ENCODE peak calls at places on chromosomes 5 and 9, in six cellular contexts. A is left ventricle myocardium inferior, F is adrenal gland, L is ACHN, S is B cell, J is GM19239. C is an unnamed sample.

GRCh38 chr9:91714020-91714721 is 235.9 kb downstream of the ROR2 start:
- DNase-seq in A (peak), F (peak), S (no peak), L (peak), J (no peak), C (no peak)

GRCh38 chr5:129460951-129461815 is 1.1 kb downstream of the ADAMTS19 start:
- DNase-seq in S (no peak), F (peak), A (peak), L (peak), J (no peak), C (peak)

GRCh38 chr9:20040991-20041606 is 252.3 kb upstream of the SLC24A2 start:
- DNase-seq in F (no peak), A (no peak), S (no peak), L (no peak), J (no peak), C (no peak)

GRCh38 chr9:38201844-38202243 is 132.8 kb upstream of the SHB start:
- DNase-seq in S (no peak), L (no peak), J (no peak), A (no peak), F (no peak), C (no peak)

GRCh38 chr5:177537389-177538361 is 16.7 kb downstream of the FAM193B start:
- DNase-seq in A (peak), S (no peak), L (peak), F (no peak), J (no peak), C (no peak)

GRCh38 chr5:154221371-154221896 is 30.9 kb downstream of the GALNT10 start:
- DNase-seq in A (no peak), F (no peak), L (peak), S (peak), J (no peak), C (no peak)

GRCh38 chr5:72841756-72842535 is 25.5 kb downstream of the TNPO1 start:
- DNase-seq in L (no peak), A (no peak), J (no peak), S (no peak), F (no peak), C (no peak)

GRCh38 chr9:86604741-86605140 is 250.5 kb upstream of the TUT7 start:
- DNase-seq in S (no peak), F (no peak), A (no peak), L (no peak), J (no peak), C (no peak)

GRCh38 chr5:6000867-6001266 is 377.5 kb downstream of the MED10 start:
- DNase-seq in F (no peak), S (no peak), A (no peak), J (no peak), L (no peak), C (no peak)

GRCh38 chr9:5025416-5025815 is 40.3 kb downstream of the JAK2 start:
- DNase-seq in L (no peak), A (no peak), J (no peak), F (no peak), S (no peak), C (no peak)